ENCODE peak calls at places on chromosomes 7 and 10, in five cellular contexts. One of them, this sample, is unnamed.

GRCh38 chr10:57818522-57818921 is 449.2 kb downstream of the IPMK start:
- DNase-seq in IMR-90: no peak
- DNase-seq in H9: no peak
- DNase-seq in mesenchymal stem cell: no peak
- DNase-seq in neuronal stem cell: no peak
- DNase-seq in this sample: no peak

GRCh38 chr7:16193631-16194030 is 227.7 kb downstream of the CRPPA start:
- DNase-seq in IMR-90: no peak
- DNase-seq in mesenchymal stem cell: no peak
- DNase-seq in neuronal stem cell: peak
- DNase-seq in H9: no peak
- DNase-seq in this sample: no peak

GRCh38 chr10:61628199-61628874 is 34.4 kb upstream of the CABCOCO1 start:
- DNase-seq in neuronal stem cell: no peak
- DNase-seq in IMR-90: peak
- DNase-seq in H9: no peak
- DNase-seq in mesenchymal stem cell: peak
- DNase-seq in this sample: peak

GRCh38 chr10:124318811-124319210 is 99.9 kb downstream of the OAT start:
- DNase-seq in mesenchymal stem cell: no peak
- DNase-seq in H9: no peak
- DNase-seq in neuronal stem cell: no peak
- DNase-seq in IMR-90: no peak
- DNase-seq in this sample: no peak

GRCh38 chr10:69800109-69800508 is 1.6 kb upstream of the COL13A1 start:
- DNase-seq in mesenchymal stem cell: peak
- DNase-seq in IMR-90: peak
- DNase-seq in neuronal stem cell: peak
- DNase-seq in H9: peak
- DNase-seq in this sample: no peak

GRCh38 chr7:29122081-29122480 is 24.3 kb downstream of the CPVL start:
- DNase-seq in mesenchymal stem cell: no peak
- DNase-seq in IMR-90: no peak
- DNase-seq in H9: no peak
- DNase-seq in neuronal stem cell: no peak
- DNase-seq in this sample: no peak

GRCh38 chr10:38228394-38228793 is 134.3 kb downstream of the ZNF37A start:
- DNase-seq in mesenchymal stem cell: no peak
- DNase-seq in neuronal stem cell: no peak
- DNase-seq in H9: no peak
- DNase-seq in IMR-90: no peak
- DNase-seq in this sample: no peak

GRCh38 chr10:83908987-83909386 is 230.3 kb upstream of the GHITM start:
- DNase-seq in mesenchymal stem cell: no peak
- DNase-seq in IMR-90: no peak
- DNase-seq in H9: no peak
- DNase-seq in neuronal stem cell: peak
- DNase-seq in this sample: no peak

GRCh38 chr10:119769886-119770285 is 44.0 kb downstream of the INPP5F start:
- DNase-seq in mesenchymal stem cell: peak
- DNase-seq in H9: no peak
- DNase-seq in IMR-90: peak
- DNase-seq in neuronal stem cell: no peak
- DNase-seq in this sample: no peak

GRCh38 chr10:77820349-77820748 is 106.2 kb downstream of the DLG5 start:
- DNase-seq in neuronal stem cell: no peak
- DNase-seq in IMR-90: peak
- DNase-seq in mesenchymal stem cell: no peak
- DNase-seq in H9: no peak
- DNase-seq in this sample: no peak

GRCh38 chr7:129853661-129854268 is 99.0 kb downstream of the UBE2H start:
- DNase-seq in mesenchymal stem cell: peak
- DNase-seq in neuronal stem cell: no peak
- DNase-seq in IMR-90: no peak
- DNase-seq in H9: no peak
- DNase-seq in this sample: peak

GRCh38 chr10:565676-566075 is 123.8 kb downstream of the DIP2C start:
- DNase-seq in H9: no peak
- DNase-seq in mesenchymal stem cell: no peak
- DNase-seq in IMR-90: no peak
- DNase-seq in neuronal stem cell: no peak
- DNase-seq in this sample: no peak

GRCh38 chr7:43756368-43757072 is 2.0 kb upstream of the BLVRA start:
- DNase-seq in mesenchymal stem cell: peak
- DNase-seq in neuronal stem cell: no peak
- DNase-seq in H9: no peak
- DNase-seq in IMR-90: peak
- DNase-seq in this sample: no peak

GRCh38 chr10:53667063-53667462 is 894.5 kb upstream of the MBL2 start:
- DNase-seq in H9: no peak
- DNase-seq in IMR-90: no peak
- DNase-seq in mesenchymal stem cell: no peak
- DNase-seq in neuronal stem cell: no peak
- DNase-seq in this sample: no peak

GRCh38 chr7:78379148-78379547 is 580.6 kb downstream of the PHTF2 start:
- DNase-seq in H9: no peak
- DNase-seq in neuronal stem cell: no peak
- DNase-seq in IMR-90: peak
- DNase-seq in mesenchymal stem cell: peak
- DNase-seq in this sample: no peak

GRCh38 chr7:36280840-36281812 is 108.5 kb upstream of the ANLN start:
- DNase-seq in IMR-90: peak
- DNase-seq in H9: peak
- DNase-seq in neuronal stem cell: no peak
- DNase-seq in mesenchymal stem cell: peak
- DNase-seq in this sample: peak

GRCh38 chr7:36278069-36278766 is 111.4 kb upstream of the ANLN start:
- DNase-seq in mesenchymal stem cell: no peak
- DNase-seq in IMR-90: no peak
- DNase-seq in H9: no peak
- DNase-seq in neuronal stem cell: no peak
- DNase-seq in this sample: no peak

GRCh38 chr7:36279926-36280315 is 109.7 kb upstream of the ANLN start:
- DNase-seq in neuronal stem cell: no peak
- DNase-seq in H9: no peak
- DNase-seq in mesenchymal stem cell: no peak
- DNase-seq in IMR-90: no peak
- DNase-seq in this sample: no peak

GRCh38 chr7:36278767-36279171 is 110.9 kb upstream of the ANLN start:
- DNase-seq in neuronal stem cell: no peak
- DNase-seq in mesenchymal stem cell: peak
- DNase-seq in H9: no peak
- DNase-seq in IMR-90: peak
- DNase-seq in this sample: no peak

GRCh38 chr7:36279251-36279925 is 110.3 kb upstream of the ANLN start:
- DNase-seq in neuronal stem cell: no peak
- DNase-seq in H9: no peak
- DNase-seq in mesenchymal stem cell: no peak
- DNase-seq in IMR-90: peak
- DNase-seq in this sample: no peak
- H4K91ac ChIP-seq in neuronal stem cell: no peak
- H4K91ac ChIP-seq in H9: no peak
- H4K91ac ChIP-seq in mesenchymal stem cell: no peak
- H4K91ac ChIP-seq in IMR-90: peak
- H4K91ac ChIP-seq in this sample: peak

DNA sequence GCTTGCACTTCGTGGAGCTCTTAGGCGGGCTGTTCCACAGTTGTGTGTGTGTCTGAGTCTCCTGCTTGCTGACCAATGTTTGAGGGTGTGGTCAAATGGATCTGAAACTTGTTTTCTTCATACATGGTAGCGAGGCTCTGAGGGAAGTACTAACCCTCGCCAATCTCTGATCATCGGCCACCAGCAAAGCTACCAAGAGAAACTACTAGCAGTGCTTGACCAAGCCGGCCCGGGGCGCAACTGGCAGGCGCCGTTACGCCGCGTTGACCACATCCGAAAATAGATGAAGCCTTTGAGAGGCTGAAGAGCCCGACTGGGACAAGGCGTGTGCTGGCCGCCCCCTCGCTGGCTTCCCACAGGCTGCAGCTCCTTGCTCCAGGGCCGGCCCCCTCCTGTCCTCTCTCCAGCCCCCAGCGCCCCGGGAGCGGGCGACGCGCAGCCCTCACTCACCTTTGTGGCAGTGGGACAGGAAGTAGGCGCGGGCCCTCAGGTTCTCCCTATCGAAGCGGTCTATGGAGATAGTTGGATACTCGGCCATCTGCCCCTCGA is 370 bp downstream of the DCLRE1C start:
- DNase-seq in neuronal stem cell: no peak
- DNase-seq in H9: no peak
- DNase-seq in IMR-90: peak
- DNase-seq in mesenchymal stem cell: peak
- DNase-seq in this sample: peak
- H2AFZ ChIP-seq in neuronal stem cell: peak
- H2AFZ ChIP-seq in H9: no peak
- H2AFZ ChIP-seq in IMR-90: peak
- H2AFZ ChIP-seq in mesenchymal stem cell: no peak
- H2AFZ ChIP-seq in this sample: peak

DNA sequence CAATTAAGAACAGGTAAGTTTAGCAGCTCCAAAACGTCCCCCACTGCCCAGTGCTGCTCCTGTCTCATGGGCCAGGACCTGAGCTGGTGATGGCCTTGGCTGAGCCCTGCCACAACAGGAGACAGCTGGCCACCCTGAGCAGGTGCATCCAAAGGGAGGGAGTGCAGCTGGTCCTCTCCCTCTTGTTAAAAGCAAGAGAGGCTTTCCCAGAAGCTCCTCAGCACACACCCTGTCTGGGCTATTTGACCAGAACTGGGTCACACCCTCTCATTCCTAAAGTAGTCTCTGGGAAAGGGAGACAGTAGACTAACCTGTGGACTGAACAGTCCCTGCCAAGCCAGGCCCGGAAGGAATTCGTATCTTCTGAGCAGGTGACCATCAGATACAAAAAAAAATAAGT is 2.2 kb upstream of the TMEM72 start:
- DNase-seq in H9: no peak
- DNase-seq in mesenchymal stem cell: no peak
- DNase-seq in neuronal stem cell: no peak
- DNase-seq in IMR-90: no peak
- DNase-seq in this sample: no peak
- H4K91ac ChIP-seq in H9: no peak
- H4K91ac ChIP-seq in mesenchymal stem cell: peak
- H4K91ac ChIP-seq in neuronal stem cell: peak
- H4K91ac ChIP-seq in IMR-90: no peak
- H4K91ac ChIP-seq in this sample: peak

GRCh38 chr10:76632158-76633051 is 1005.2 kb downstream of the KCNMA1 start:
- DNase-seq in neuronal stem cell: no peak
- DNase-seq in H9: peak
- DNase-seq in IMR-90: no peak
- DNase-seq in mesenchymal stem cell: no peak
- DNase-seq in this sample: no peak
- H2AFZ ChIP-seq in neuronal stem cell: no peak
- H2AFZ ChIP-seq in H9: no peak
- H2AFZ ChIP-seq in IMR-90: no peak
- H2AFZ ChIP-seq in mesenchymal stem cell: peak
- H2AFZ ChIP-seq in this sample: no peak

GRCh38 chr7:157291404-157292080 is 45.3 kb upstream of the DNAJB6 start:
- DNase-seq in neuronal stem cell: no peak
- DNase-seq in IMR-90: no peak
- DNase-seq in mesenchymal stem cell: no peak
- DNase-seq in H9: no peak
- DNase-seq in this sample: no peak

GRCh38 chr7:157293413-157293788 is 43.4 kb upstream of the DNAJB6 start:
- DNase-seq in neuronal stem cell: no peak
- DNase-seq in IMR-90: no peak
- DNase-seq in mesenchymal stem cell: no peak
- DNase-seq in H9: no peak
- DNase-seq in this sample: no peak

GRCh38 chr7:157294773-157295172 is 42.0 kb upstream of the DNAJB6 start:
- DNase-seq in IMR-90: no peak
- DNase-seq in mesenchymal stem cell: no peak
- DNase-seq in H9: no peak
- DNase-seq in neuronal stem cell: no peak
- DNase-seq in this sample: no peak

GRCh38 chr7:157292258-157292657 is 44.5 kb upstream of the DNAJB6 start:
- DNase-seq in H9: no peak
- DNase-seq in IMR-90: no peak
- DNase-seq in mesenchymal stem cell: no peak
- DNase-seq in neuronal stem cell: no peak
- DNase-seq in this sample: no peak

DNA sequence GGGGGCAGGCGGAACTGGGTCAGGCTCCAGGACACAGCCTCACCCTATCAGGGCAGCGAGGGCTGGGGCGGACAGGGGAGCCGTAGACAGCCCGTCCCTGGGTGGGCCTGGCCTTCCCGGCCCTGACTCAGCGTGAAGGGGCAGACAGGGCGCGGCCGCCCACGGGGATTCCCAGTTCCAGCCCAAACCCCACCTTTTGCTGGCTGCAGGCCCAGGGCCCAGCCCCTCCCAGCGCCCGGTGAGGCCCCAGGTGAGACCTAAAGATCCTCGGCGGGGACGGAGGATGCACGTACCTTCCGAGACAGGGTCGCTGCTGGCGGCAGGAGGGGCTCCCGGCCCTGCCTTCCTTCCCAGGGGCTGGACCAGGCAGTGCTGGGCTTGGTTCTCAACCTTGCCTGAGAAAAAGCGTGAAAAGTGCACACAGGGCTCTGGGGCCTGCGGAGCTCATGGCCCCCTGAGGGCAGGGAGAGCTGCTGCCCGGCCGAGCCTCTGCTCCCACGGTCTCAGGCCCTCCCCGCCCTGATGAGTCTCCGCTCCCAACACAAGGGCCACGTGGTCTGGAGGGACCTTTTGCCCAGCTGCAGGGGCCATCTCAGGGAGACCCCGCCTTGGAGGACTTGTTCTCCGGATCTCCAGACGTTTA is 43.9 kb upstream of the DNAJB6 start:
- DNase-seq in H9: peak
- DNase-seq in neuronal stem cell: no peak
- DNase-seq in IMR-90: no peak
- DNase-seq in mesenchymal stem cell: no peak
- DNase-seq in this sample: peak
- H4K91ac ChIP-seq in H9: no peak
- H4K91ac ChIP-seq in neuronal stem cell: no peak
- H4K91ac ChIP-seq in IMR-90: no peak
- H4K91ac ChIP-seq in mesenchymal stem cell: no peak
- H4K91ac ChIP-seq in this sample: no peak

GRCh38 chr10:68542046-68542445 is 14.7 kb upstream of the SLC25A16 start:
- DNase-seq in H9: no peak
- DNase-seq in neuronal stem cell: no peak
- DNase-seq in IMR-90: peak
- DNase-seq in mesenchymal stem cell: peak
- DNase-seq in this sample: no peak
- H2AFZ ChIP-seq in H9: no peak
- H2AFZ ChIP-seq in neuronal stem cell: no peak
- H2AFZ ChIP-seq in IMR-90: no peak
- H2AFZ ChIP-seq in mesenchymal stem cell: no peak
- H2AFZ ChIP-seq in this sample: no peak

GRCh38 chr10:128324468-128324867 is 198.2 kb upstream of the MKI67 start:
- DNase-seq in IMR-90: no peak
- DNase-seq in neuronal stem cell: no peak
- DNase-seq in H9: no peak
- DNase-seq in mesenchymal stem cell: no peak
- DNase-seq in this sample: no peak
- H4K91ac ChIP-seq in IMR-90: no peak
- H4K91ac ChIP-seq in neuronal stem cell: no peak
- H4K91ac ChIP-seq in H9: no peak
- H4K91ac ChIP-seq in mesenchymal stem cell: no peak
- H4K91ac ChIP-seq in this sample: no peak

This sample was measured in trophoblast cell.